ENCODE peak calls at places on chromosomes 2 and 18, in four cellular contexts. T, L, S and O are unnamed samples.

GRCh38 chr2:230134496-230135073 is 65.9 kb upstream of the SLC16A14 start:
- DNase-seq in T (no peak), L (peak), S (no peak), O (no peak)

GRCh38 chr2:156192468-156192867 is 140.1 kb downstream of the NR4A2 start:
- DNase-seq in T (no peak), L (peak), S (no peak), O (no peak)

GRCh38 chr2:47528874-47529273 is 125.9 kb downstream of the MSH2 start:
- DNase-seq in T (no peak), L (peak), S (peak), O (no peak)

GRCh38 chr2:30084915-30085314 is 61.9 kb upstream of the YPEL5 start:
- DNase-seq in T (no peak), L (no peak), S (no peak), O (no peak)

GRCh38 chr2:238596571-238597551 is 170.1 kb downstream of the ASB1 start:
- DNase-seq in T (no peak), L (peak), S (peak), O (peak)

GRCh38 chr2:102055346-102055975 is 63.7 kb downstream of the IL1R2 start:
- DNase-seq in T (no peak), L (peak), S (no peak), O (no peak)

GRCh38 chr2:42110287-42110973 is 58.7 kb upstream of the EML4 start:
- DNase-seq in T (no peak), L (peak), S (no peak), O (no peak)

GRCh38 chr2:60560734-60561649 is 7.5 kb upstream of the BCL11A start:
- DNase-seq in T (no peak), L (peak), S (no peak), O (no peak)

GRCh38 chr2:70440621-70441020 is 113.0 kb downstream of the TGFA start:
- DNase-seq in T (no peak), L (no peak), S (no peak), O (no peak)

GRCh38 chr2:40489678-40489960 is 37.7 kb upstream of the SLC8A1 start:
- DNase-seq in T (no peak), L (no peak), S (no peak), O (no peak)

GRCh38 chr2:199424160-199424559 is 33.6 kb downstream of the SATB2 start:
- DNase-seq in T (no peak), L (no peak), S (no peak), O (no peak)

GRCh38 chr2:119397196-119397595 is 30.4 kb downstream of the DBI start:
- DNase-seq in T (no peak), L (no peak), S (no peak), O (no peak)

GRCh38 chr2:241257419-241258032 is 57.9 kb downstream of the HDLBP start:
- DNase-seq in T (no peak), L (no peak), S (no peak), O (no peak)

GRCh38 chr2:120604767-120605166 is 130.9 kb upstream of the GLI2 start:
- DNase-seq in T (no peak), L (no peak), S (no peak), O (no peak)

GRCh38 chr2:157769866-157770265 is 106.3 kb downstream of the ACVR1 start:
- DNase-seq in T (no peak), L (no peak), S (no peak), O (no peak)

GRCh38 chr2:25309402-25309801 is 32.3 kb downstream of the DNMT3A start:
- DNase-seq in T (no peak), L (peak), S (no peak), O (no peak)

GRCh38 chr18:58211510-58211909 is 167.5 kb downstream of the NEDD4L start:
- DNase-seq in T (no peak), L (no peak), S (no peak), O (no peak)

GRCh38 chr2:162256621-162257020 is 13.4 kb upstream of the FAP start:
- DNase-seq in T (no peak), L (peak), S (no peak), O (no peak)

GRCh38 chr2:201643216-201643651 is at the start of gene TMEM237:
- DNase-seq in T (no peak), L (peak), S (no peak), O (no peak)

GRCh38 chr2:29273704-29274611 is 158.7 kb downstream of the CLIP4 start:
- DNase-seq in T (no peak), L (no peak), S (no peak), O (no peak)

GRCh38 chr18:79606621-79607331 is 72.8 kb upstream of the CTDP1 start:
- DNase-seq in T (no peak), L (no peak), S (no peak), O (no peak)

GRCh38 chr2:134379293-134379692 is 125.4 kb downstream of the MGAT5 start:
- DNase-seq in T (no peak), L (no peak), S (no peak), O (no peak)

GRCh38 chr2:143843696-143844095 is 676.2 kb downstream of the ZEB2 start:
- DNase-seq in T (no peak), L (no peak), S (no peak), O (no peak)

GRCh38 chr18:73270919-73271318 is 403.1 kb upstream of the NETO1 start:
- DNase-seq in T (no peak), L (no peak), S (no peak), O (no peak)

GRCh38 chr2:196750977-196751631 is 48.4 kb downstream of the GTF3C3 start:
- DNase-seq in T (no peak), L (peak), S (peak), O (peak)

GRCh38 chr2:233121856-233122255 is 61.7 kb downstream of the INPP5D start:
- DNase-seq in T (no peak), L (no peak), S (no peak), O (no peak)

GRCh38 chr2:143551946-143552655 is 422.9 kb downstream of the ARHGAP15 start:
- DNase-seq in T (no peak), L (no peak), S (no peak), O (no peak)

GRCh38 chr2:26018184-26018716 is 15.6 kb upstream of the RAB10 start:
- DNase-seq in T (no peak), L (peak), S (peak), O (no peak)

GRCh38 chr2:133421516-133422324 is 146.5 kb downstream of the NCKAP5 start:
- DNase-seq in T (no peak), L (peak), S (peak), O (no peak)

GRCh38 chr2:43034921-43035320 is 191.5 kb downstream of the ZFP36L2 start:
- DNase-seq in T (no peak), L (no peak), S (no peak), O (no peak)

DNA sequence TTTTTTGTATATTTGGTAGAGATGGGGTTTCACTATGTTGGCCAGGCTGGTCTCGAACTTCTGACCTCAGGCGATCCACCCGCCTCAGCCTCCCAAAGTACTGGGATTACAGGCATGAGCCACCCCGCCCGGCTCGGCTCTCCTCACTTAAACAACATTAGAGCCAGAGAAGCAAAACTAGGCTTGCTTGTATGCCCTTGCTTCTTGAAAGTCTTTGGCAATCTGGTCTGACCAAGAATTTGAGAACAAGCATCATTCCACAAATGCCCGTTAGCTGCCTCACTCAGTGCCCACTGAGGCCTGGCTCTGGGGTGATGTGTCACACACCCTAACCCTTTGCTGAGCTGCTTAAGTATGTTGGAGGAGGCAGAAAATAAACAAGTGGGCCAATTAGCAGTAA is 33.5 kb downstream of the SOWAHC start:
- DNase-seq in T (no peak), L (peak), S (no peak), O (no peak)
- TF ChIP-seq CTCF in T (no peak), L (no peak), S (no peak), O (no peak)

GRCh38 chr2:8006181-8006580 is 675.7 kb upstream of the ID2 start:
- DNase-seq in T (no peak), L (no peak), S (no peak), O (no peak)

GRCh38 chr2:8002765-8003393 is 679.0 kb upstream of the ID2 start:
- DNase-seq in T (no peak), L (no peak), S (no peak), O (no peak)

GRCh38 chr2:8000861-8001260 is 681.0 kb upstream of the ID2 start:
- DNase-seq in T (no peak), L (no peak), S (no peak), O (no peak)

GRCh38 chr2:8004250-8004681 is 677.6 kb upstream of the ID2 start:
- DNase-seq in T (no peak), L (peak), S (no peak), O (peak)

DNA sequence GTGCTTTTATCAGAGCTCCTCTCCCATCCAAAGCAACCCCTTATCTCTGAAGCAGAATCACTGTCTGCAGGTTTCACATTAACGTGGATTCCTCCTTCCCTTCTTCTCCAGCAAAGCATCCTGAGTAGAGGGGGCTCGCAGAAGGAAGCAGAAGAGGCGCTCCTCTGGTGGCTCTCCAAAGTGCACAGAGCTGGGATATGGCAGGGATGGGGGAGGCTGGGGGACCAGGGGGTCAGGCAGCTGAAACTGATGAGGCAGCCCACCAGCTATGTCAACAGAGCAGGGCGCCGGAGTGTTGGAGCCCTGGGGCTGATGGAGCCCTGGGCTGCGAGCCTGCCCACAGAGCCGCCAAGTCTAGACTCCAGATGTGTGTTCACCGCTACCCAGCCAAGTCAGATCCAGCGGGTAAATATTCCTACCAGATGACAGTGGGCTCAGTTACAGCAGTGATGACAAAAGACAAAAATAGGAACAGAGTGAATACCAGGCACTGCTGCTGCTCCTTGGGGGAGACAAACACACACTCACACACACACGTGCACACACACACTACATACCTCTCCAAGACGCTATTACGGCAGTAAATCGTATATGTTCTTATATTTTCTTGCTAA is 678.3 kb upstream of the ID2 start:
- DNase-seq in T (no peak), L (peak), S (no peak), O (peak)
- H3K4me3 ChIP-seq in T (no peak), L (no peak), S (no peak), O (peak)

DNA sequence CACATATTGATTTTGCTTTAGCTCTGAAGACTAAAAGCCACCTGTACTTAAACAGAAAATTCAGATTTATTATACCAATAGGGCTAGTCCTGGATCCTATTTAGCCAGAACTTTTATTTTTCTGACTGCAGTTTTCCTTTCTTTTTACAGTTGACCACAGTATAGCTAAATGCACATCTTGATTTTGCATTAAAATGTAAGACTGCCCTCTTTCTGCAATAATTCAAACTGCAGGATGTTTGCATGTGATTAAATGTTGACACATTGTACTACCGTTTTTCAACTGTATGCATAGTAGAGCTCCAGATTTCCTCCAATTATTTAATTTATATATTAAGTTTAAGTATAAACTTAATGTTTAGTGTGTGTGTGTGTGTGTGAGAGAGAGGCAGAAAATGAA is 1262.9 kb downstream of the SUCLG1 start:
- DNase-seq in T (no peak), L (peak), S (peak), O (peak)
- TF ChIP-seq CTCF in T (peak), L (peak), S (peak), O (peak)

DNA sequence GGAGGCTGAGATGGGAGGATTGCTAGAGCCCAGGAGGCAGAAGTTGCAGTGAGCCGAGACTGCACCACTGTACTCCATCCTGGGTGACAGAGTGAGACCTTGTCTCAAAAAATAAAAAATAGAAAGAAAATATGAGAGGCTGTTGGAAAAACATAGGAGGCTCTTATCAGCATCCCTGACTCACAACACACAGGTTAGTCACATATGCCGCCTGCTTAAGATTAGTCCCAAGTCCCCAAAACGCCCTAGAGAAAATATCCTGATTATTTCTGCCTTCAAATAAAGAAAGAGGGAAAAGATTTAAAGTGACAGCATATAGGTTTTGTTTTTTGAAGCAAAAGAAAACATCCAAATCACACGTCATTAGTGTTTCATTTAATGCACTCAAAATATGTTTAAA is 29.8 kb upstream of the GALM start:
- DNase-seq in T (no peak), L (no peak), S (no peak), O (no peak)
- H3K4me3 ChIP-seq in T (no peak), L (no peak), S (no peak), O (no peak)

DNA sequence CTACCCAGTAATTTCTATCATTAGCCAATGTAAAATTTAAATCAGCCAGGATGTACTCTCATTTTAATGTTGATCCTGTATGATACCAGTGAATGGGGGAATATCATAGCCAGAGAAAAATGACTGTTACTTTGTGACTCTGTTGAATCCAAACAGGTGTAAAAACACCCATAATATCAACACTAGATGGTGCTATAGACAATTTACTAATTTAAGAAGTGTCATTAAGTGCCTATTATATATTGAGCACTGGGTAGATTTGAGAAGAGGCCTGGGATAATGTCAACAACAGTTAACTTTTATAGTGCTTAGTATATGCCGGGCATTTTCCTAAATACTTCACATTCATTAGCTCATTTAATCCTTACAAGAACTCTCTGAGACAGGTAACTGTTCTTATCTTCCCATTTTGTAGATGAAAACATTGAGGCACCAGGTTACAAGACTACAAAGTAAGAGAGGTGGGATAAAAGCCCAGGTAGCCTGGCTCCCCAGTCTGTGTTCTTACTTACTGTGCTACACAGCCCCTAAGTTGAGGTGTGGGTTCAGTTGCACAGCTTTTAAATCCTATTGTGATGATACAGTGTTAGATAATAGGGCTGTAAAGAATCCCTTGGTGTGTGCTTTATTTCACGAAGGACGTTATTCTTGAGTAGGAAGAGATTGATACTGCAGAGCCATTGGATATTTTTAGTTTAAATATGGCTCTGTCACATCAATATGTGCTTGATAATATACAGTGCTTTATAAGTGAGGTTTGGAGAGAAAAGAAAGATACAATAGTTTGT is 325.5 kb downstream of the AGPS start:
- DNase-seq in T (no peak), L (no peak), S (no peak), O (no peak)
- TF ChIP-seq CTCF in T (no peak), L (peak), S (no peak), O (no peak)

GRCh38 chr2:169091761-169092523 is 22.6 kb downstream of the DHRS9 start:
- DNase-seq in T (no peak), L (peak), S (peak), O (no peak)
- H3K4me3 ChIP-seq in T (no peak), L (no peak), S (no peak), O (no peak)

GRCh38 chr18:8084160-8084559 is 517.0 kb downstream of the PTPRM start:
- DNase-seq in T (no peak), L (peak), S (peak), O (no peak)
- TF ChIP-seq CTCF in T (peak), L (peak), S (peak), O (peak)

GRCh38 chr2:214533511-214533910 is 122.7 kb downstream of the VWC2L start:
- DNase-seq in T (no peak), L (no peak), S (peak), O (no peak)
- H3K4me3 ChIP-seq in T (no peak), L (no peak), S (no peak), O (no peak)

DNA sequence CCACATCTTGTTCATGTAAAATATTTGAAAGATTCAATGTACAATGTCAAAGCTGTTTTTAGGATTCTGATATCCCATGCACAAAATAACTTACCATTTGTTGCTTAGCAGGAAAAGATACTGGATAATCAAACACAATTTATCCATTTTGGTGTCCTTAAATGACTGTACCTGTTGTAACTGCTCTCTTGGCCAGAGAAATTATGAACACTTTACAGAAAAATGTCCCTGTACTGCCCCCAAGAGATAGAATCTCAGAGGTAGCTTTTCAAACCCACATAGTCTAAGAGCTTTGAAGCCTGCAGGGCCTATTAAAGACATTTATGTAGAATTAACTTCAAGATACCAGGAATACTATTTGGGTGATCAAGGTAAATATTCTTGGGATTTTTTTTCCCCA is 12.2 kb upstream of the ME2 start:
- DNase-seq in T (no peak), L (peak), S (no peak), O (no peak)
- TF ChIP-seq CTCF in T (no peak), L (peak), S (peak), O (no peak)

GRCh38 chr2:219022616-219023015 is 18.7 kb downstream of the CFAP65 start:
- DNase-seq in T (no peak), L (no peak), S (no peak), O (no peak)
- H3K4me3 ChIP-seq in T (no peak), L (no peak), S (no peak), O (no peak)